ENCODE peak calls at places on chromosome 7, in four cellular contexts. D, O, H and E are unnamed samples.

GRCh38 chr7:19400771-19401254 is 255.6 kb upstream of the FERD3L start:
- DNase-seq in O (no peak), D (no peak), H (no peak), E (no peak)

GRCh38 chr7:128188396-128189230 is 52.5 kb upstream of the LEP start:
- DNase-seq in D (no peak), H (no peak), O (no peak), E (peak)

GRCh38 chr7:34756691-34757090 is 98.7 kb downstream of the NPSR1 start:
- DNase-seq in O (no peak), D (no peak), H (no peak), E (no peak)

GRCh38 chr7:140049339-140050024 is 13.3 kb downstream of the PARP12 start:
- DNase-seq in D (peak), O (no peak), H (no peak), E (no peak)

GRCh38 chr7:139699640-139700504 is 77.9 kb downstream of the HIPK2 start:
- DNase-seq in H (peak), D (no peak), O (no peak), E (peak)

GRCh38 chr7:107969856-107970255 is 33.1 kb downstream of the LAMB1 start:
- DNase-seq in D (no peak), O (no peak), H (no peak), E (no peak)

GRCh38 chr7:73343671-73344380 is 15.9 kb downstream of the FKBP6 start:
- DNase-seq in H (no peak), O (no peak), D (peak), E (no peak)

GRCh38 chr7:101126651-101127459 is at the start of gene SERPINE1:
- DNase-seq in O (peak), D (peak), H (peak), E (peak)

GRCh38 chr7:139772837-139773236 is 5.0 kb downstream of the HIPK2 start:
- DNase-seq in D (no peak), O (no peak), H (no peak), E (no peak)

GRCh38 chr7:95420996-95421846 is 13.6 kb downstream of the PON2 start:
- DNase-seq in H (no peak), O (no peak), D (no peak), E (no peak)

GRCh38 chr7:22129819-22130580 is 184.3 kb upstream of the CDCA7L start:
- DNase-seq in H (no peak), D (no peak), O (no peak), E (no peak)

GRCh38 chr7:76011437-76011836 is 17.0 kb upstream of the TMEM120A start:
- DNase-seq in O (no peak), D (no peak), H (no peak), E (no peak)

GRCh38 chr7:130486963-130487324 is 4.9 kb upstream of the MEST start:
- DNase-seq in O (no peak), H (no peak), D (no peak), E (no peak)

GRCh38 chr7:16915405-16915804 is 33.6 kb upstream of the AGR3 start:
- DNase-seq in D (no peak), O (no peak), H (no peak), E (no peak)

GRCh38 chr7:13097508-13097907 is 410.1 kb downstream of the ARL4A start:
- DNase-seq in D (no peak), O (no peak), H (no peak), E (no peak)

GRCh38 chr7:5450549-5451327 is 27.1 kb upstream of the TNRC18 start:
- DNase-seq in D (peak), H (peak), O (no peak), E (peak)

GRCh38 chr7:77627307-77627671 is 69.0 kb upstream of the RSBN1L start:
- DNase-seq in H (no peak), O (no peak), D (no peak), E (no peak)

GRCh38 chr7:99473315-99473596 is 566 bp downstream of the ZNF789 start:
- DNase-seq in H (peak), D (peak), O (peak), E (no peak)

GRCh38 chr7:147096629-147097028 is 980.0 kb downstream of the CNTNAP2 start:
- DNase-seq in D (no peak), H (no peak), O (no peak), E (no peak)

GRCh38 chr7:98879198-98879988 is 1.1 kb downstream of the TRRAP start:
- DNase-seq in D (peak), O (peak), H (peak), E (no peak)

GRCh38 chr7:11228515-11228914 is 254.8 kb downstream of the PHF14 start:
- DNase-seq in D (no peak), O (no peak), H (no peak), E (no peak)

GRCh38 chr7:95687759-95688343 is 84.5 kb upstream of the DYNC1I1 start:
- DNase-seq in D (peak), O (no peak), H (peak), E (no peak)

GRCh38 chr7:130486114-130486962 is 5.5 kb upstream of the MEST start:
- DNase-seq in D (peak), H (peak), O (no peak), E (peak)

GRCh38 chr7:112789824-112790650 is at the start of gene TMEM168:
- DNase-seq in O (peak), D (peak), H (peak), E (peak)

GRCh38 chr7:68718059-68718685 is 880.1 kb upstream of the AUTS2 start:
- DNase-seq in O (no peak), H (no peak), D (no peak), E (no peak)

GRCh38 chr7:117350027-117350426 is 27.2 kb upstream of the WNT2 start:
- DNase-seq in D (no peak), O (no peak), H (no peak), E (no peak)
- TF ChIP-seq ETV6 in D (no peak), O (no peak), H (no peak), E (no peak)

GRCh38 chr7:1257221-1257620 is 24.5 kb downstream of the UNCX start:
- DNase-seq in H (no peak), O (no peak), D (no peak), E (peak)

GRCh38 chr7:1257863-1258262 is 25.2 kb downstream of the UNCX start:
- DNase-seq in H (no peak), D (no peak), O (no peak), E (no peak)

GRCh38 chr7:1255817-1256340 is 23.2 kb downstream of the UNCX start:
- DNase-seq in O (no peak), H (no peak), D (no peak), E (peak)

GRCh38 chr7:1255083-1255816 is 22.6 kb downstream of the UNCX start:
- DNase-seq in O (no peak), H (no peak), D (no peak), E (no peak)

DNA sequence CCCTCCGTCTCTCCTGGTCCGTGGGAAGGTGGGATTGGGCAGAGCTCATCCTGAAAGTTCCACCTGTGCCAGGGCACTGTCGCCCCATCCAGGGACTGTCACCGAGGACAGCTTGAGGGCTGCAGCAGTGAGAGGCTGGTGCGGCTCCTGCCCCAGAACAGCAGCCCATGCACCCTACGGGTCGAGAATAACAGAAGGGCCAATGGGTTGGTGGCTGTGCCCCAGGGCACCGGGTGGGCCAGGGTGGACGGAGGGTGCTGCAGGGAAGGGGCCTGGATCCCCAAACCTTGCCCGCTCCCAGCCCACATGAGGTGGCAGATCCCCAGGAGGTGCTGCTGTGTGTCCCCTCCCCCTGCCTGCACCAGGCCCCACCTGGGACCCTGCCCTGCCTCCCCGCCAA is 23.9 kb downstream of the UNCX start:
- DNase-seq in H (no peak), O (no peak), D (no peak), E (peak)
- TF ChIP-seq MAX in H (no peak), O (no peak), D (no peak), E (no peak)

DNA sequence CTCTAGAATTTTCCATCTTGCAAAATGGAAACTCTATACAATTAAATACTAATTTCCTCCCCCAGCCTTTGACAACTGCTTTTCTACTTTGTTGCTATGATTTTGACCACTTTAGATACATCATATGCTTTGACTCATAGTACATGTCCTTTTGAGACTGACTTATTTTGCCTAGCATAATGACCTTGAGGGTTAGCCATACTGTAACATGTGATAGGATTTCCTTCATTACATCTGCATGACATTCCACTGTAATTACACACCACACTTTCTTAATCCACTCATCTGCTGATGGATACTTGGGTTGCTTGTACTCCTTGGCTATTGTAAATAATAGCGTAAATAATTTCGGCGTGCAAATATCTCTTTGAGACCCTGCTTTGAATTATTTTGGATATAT is 127.7 kb downstream of the JAZF1 start:
- DNase-seq in O (no peak), D (no peak), H (no peak), E (no peak)
- TF ChIP-seq SP1 in O (no peak), D (no peak), H (no peak), E (no peak)

GRCh38 chr7:158328376-158329013 is 259.1 kb downstream of the PTPRN2 start:
- DNase-seq in O (no peak), H (no peak), D (no peak), E (no peak)

GRCh38 chr7:158329686-158330085 is 257.9 kb downstream of the PTPRN2 start:
- DNase-seq in H (no peak), D (no peak), O (no peak), E (no peak)

GRCh38 chr7:158327571-158328180 is 259.9 kb downstream of the PTPRN2 start:
- DNase-seq in D (no peak), O (no peak), H (no peak), E (no peak)

GRCh38 chr7:158327012-158327411 is 260.6 kb downstream of the PTPRN2 start:
- DNase-seq in H (no peak), O (no peak), D (no peak), E (no peak)

GRCh38 chr7:158329014-158329610 is 258.5 kb downstream of the PTPRN2 start:
- DNase-seq in O (no peak), D (no peak), H (no peak), E (no peak)
- TF ChIP-seq ETV6 in O (no peak), D (no peak), H (no peak), E (no peak)

GRCh38 chr7:145928937-145929336 is 187.7 kb upstream of the CNTNAP2 start:
- DNase-seq in H (no peak), D (no peak), O (no peak), E (no peak)
- TF ChIP-seq MAX in H (no peak), D (no peak), O (no peak), E (no peak)

GRCh38 chr7:2757361-2757903 is 69.4 kb downstream of the AMZ1 start:
- DNase-seq in H (no peak), D (no peak), O (no peak), E (no peak)
- TF ChIP-seq SP1 in H (no peak), D (no peak), O (no peak), E (no peak)